ENCODE peak calls at places on chromosomes 3 and 15, in nine cellular contexts. One of them, this sample, is unnamed.

GRCh38 chr15:48644827-48645557 is 517 bp downstream of the FBN1 start:
- DNase-seq in stomach: no peak
- DNase-seq in IMR-90: peak
- DNase-seq in endothelial cell of umbilical vein: no peak
- DNase-seq in body of pancreas: peak
- DNase-seq in breast epithelium: no peak
- DNase-seq in adrenal gland: peak
- DNase-seq in transverse colon: no peak
- DNase-seq in A549: peak
- DNase-seq in this sample: peak

GRCh38 chr3:120438971-120439370 is 11.8 kb downstream of the FSTL1 start:
- DNase-seq in stomach: no peak
- DNase-seq in IMR-90: peak
- DNase-seq in endothelial cell of umbilical vein: peak
- DNase-seq in body of pancreas: peak
- DNase-seq in breast epithelium: peak
- DNase-seq in adrenal gland: peak
- DNase-seq in transverse colon: peak
- DNase-seq in A549: no peak
- DNase-seq in this sample: peak

GRCh38 chr15:52784799-52785671 is 5.1 kb downstream of the ONECUT1 start:
- DNase-seq in stomach: no peak
- DNase-seq in IMR-90: no peak
- DNase-seq in endothelial cell of umbilical vein: no peak
- DNase-seq in body of pancreas: peak
- DNase-seq in breast epithelium: no peak
- DNase-seq in adrenal gland: no peak
- DNase-seq in transverse colon: no peak
- DNase-seq in A549: no peak
- DNase-seq in this sample: no peak

GRCh38 chr15:52567886-52568568 is 803 bp downstream of the ARPP19 start:
- DNase-seq in stomach: peak
- DNase-seq in IMR-90: peak
- DNase-seq in endothelial cell of umbilical vein: peak
- DNase-seq in body of pancreas: peak
- DNase-seq in breast epithelium: no peak
- DNase-seq in adrenal gland: peak
- DNase-seq in transverse colon: peak
- DNase-seq in A549: peak
- DNase-seq in this sample: no peak

GRCh38 chr3:166270428-166270827 is 433.2 kb upstream of the BCHE start:
- DNase-seq in stomach: no peak
- DNase-seq in IMR-90: peak
- DNase-seq in endothelial cell of umbilical vein: no peak
- DNase-seq in body of pancreas: no peak
- DNase-seq in breast epithelium: no peak
- DNase-seq in adrenal gland: no peak
- DNase-seq in transverse colon: no peak
- DNase-seq in A549: no peak
- DNase-seq in this sample: no peak

GRCh38 chr3:173732237-173732636 is 334.7 kb downstream of the NLGN1 start:
- DNase-seq in stomach: no peak
- DNase-seq in IMR-90: peak
- DNase-seq in endothelial cell of umbilical vein: peak
- DNase-seq in body of pancreas: no peak
- DNase-seq in breast epithelium: no peak
- DNase-seq in adrenal gland: no peak
- DNase-seq in transverse colon: no peak
- DNase-seq in A549: no peak
- DNase-seq in this sample: no peak

GRCh38 chr3:13451301-13451673 is 28.8 kb upstream of the HDAC11 start:
- DNase-seq in stomach: no peak
- DNase-seq in IMR-90: peak
- DNase-seq in endothelial cell of umbilical vein: no peak
- DNase-seq in body of pancreas: no peak
- DNase-seq in breast epithelium: no peak
- DNase-seq in adrenal gland: no peak
- DNase-seq in transverse colon: peak
- DNase-seq in A549: no peak
- DNase-seq in this sample: no peak

GRCh38 chr3:87359807-87360206 is 83.4 kb upstream of the POU1F1 start:
- DNase-seq in stomach: peak
- DNase-seq in IMR-90: no peak
- DNase-seq in endothelial cell of umbilical vein: no peak
- DNase-seq in body of pancreas: peak
- DNase-seq in breast epithelium: peak
- DNase-seq in adrenal gland: no peak
- DNase-seq in transverse colon: no peak
- DNase-seq in A549: no peak
- DNase-seq in this sample: no peak

GRCh38 chr3:11350374-11350773 is 78.2 kb downstream of the ATG7 start:
- DNase-seq in stomach: no peak
- DNase-seq in IMR-90: peak
- DNase-seq in endothelial cell of umbilical vein: no peak
- DNase-seq in body of pancreas: no peak
- DNase-seq in breast epithelium: no peak
- DNase-seq in adrenal gland: no peak
- DNase-seq in transverse colon: no peak
- DNase-seq in A549: no peak
- DNase-seq in this sample: no peak

GRCh38 chr15:81524496-81524895 is 150.5 kb upstream of the TMC3 start:
- DNase-seq in stomach: no peak
- DNase-seq in IMR-90: no peak
- DNase-seq in endothelial cell of umbilical vein: no peak
- DNase-seq in body of pancreas: no peak
- DNase-seq in breast epithelium: no peak
- DNase-seq in adrenal gland: no peak
- DNase-seq in transverse colon: no peak
- DNase-seq in A549: no peak
- DNase-seq in this sample: no peak

GRCh38 chr15:37984368-37984767 is 49.9 kb downstream of the TMCO5A start:
- DNase-seq in stomach: no peak
- DNase-seq in IMR-90: no peak
- DNase-seq in endothelial cell of umbilical vein: no peak
- DNase-seq in body of pancreas: no peak
- DNase-seq in breast epithelium: no peak
- DNase-seq in adrenal gland: no peak
- DNase-seq in transverse colon: no peak
- DNase-seq in A549: no peak
- DNase-seq in this sample: no peak

GRCh38 chr15:70585707-70586034 is 177.7 kb downstream of the UACA start:
- DNase-seq in stomach: no peak
- DNase-seq in IMR-90: no peak
- DNase-seq in endothelial cell of umbilical vein: no peak
- DNase-seq in body of pancreas: no peak
- DNase-seq in breast epithelium: no peak
- DNase-seq in adrenal gland: no peak
- DNase-seq in transverse colon: no peak
- DNase-seq in A549: no peak
- DNase-seq in this sample: peak

GRCh38 chr3:132730891-132731580 is 8.8 kb upstream of the NPHP3 start:
- DNase-seq in stomach: no peak
- DNase-seq in IMR-90: peak
- DNase-seq in endothelial cell of umbilical vein: peak
- DNase-seq in body of pancreas: no peak
- DNase-seq in breast epithelium: no peak
- DNase-seq in adrenal gland: no peak
- DNase-seq in transverse colon: no peak
- DNase-seq in A549: peak
- DNase-seq in this sample: no peak

GRCh38 chr3:54969652-54970051 is 41.8 kb upstream of the LRTM1 start:
- DNase-seq in stomach: no peak
- DNase-seq in IMR-90: no peak
- DNase-seq in endothelial cell of umbilical vein: no peak
- DNase-seq in body of pancreas: no peak
- DNase-seq in breast epithelium: no peak
- DNase-seq in adrenal gland: no peak
- DNase-seq in transverse colon: no peak
- DNase-seq in A549: no peak
- DNase-seq in this sample: no peak

GRCh38 chr3:185335799-185336198 is 27.1 kb upstream of the MAP3K13 start:
- DNase-seq in stomach: no peak
- DNase-seq in IMR-90: peak
- DNase-seq in endothelial cell of umbilical vein: peak
- DNase-seq in body of pancreas: no peak
- DNase-seq in breast epithelium: no peak
- DNase-seq in adrenal gland: no peak
- DNase-seq in transverse colon: no peak
- DNase-seq in A549: peak
- DNase-seq in this sample: no peak

DNA sequence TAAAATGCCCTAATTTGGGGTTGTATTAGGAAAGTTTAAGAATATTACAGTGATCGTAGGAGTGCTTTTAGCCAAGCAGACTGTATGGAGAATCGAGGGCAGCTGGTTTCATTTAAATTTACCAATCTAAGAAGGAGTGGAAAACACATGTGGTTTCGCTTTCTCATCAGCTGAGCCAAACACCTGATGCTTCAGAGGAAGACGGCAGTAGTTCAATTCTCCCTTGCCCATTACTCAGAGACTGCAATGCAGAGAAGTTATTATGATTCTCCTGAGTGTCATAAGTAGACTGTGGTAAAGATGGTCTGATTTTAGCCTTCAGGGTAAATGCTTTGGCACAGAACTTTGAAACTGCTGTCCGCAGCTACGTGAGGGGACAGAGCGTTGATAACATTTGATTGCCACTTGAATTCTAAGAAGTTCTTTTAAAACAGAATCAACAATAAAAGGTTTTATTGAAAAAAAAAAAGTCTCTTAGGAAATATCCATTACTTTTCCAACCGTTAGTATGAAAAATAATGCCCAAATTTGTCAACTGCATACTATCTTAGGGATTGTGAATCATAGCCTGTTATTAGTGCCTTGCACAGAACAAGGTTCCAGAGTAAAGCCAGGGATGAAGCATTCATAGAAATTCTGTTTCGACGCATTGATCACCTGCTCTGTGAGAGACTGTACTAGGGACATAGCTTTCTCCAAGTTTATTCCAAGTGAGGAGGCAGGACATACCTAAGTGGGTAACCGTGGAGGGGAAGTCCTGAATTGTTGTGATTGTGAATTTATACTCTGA is 25.6 kb downstream of the LYSMD4 start:
- DNase-seq in stomach: no peak
- DNase-seq in IMR-90: peak
- DNase-seq in endothelial cell of umbilical vein: peak
- DNase-seq in body of pancreas: no peak
- DNase-seq in breast epithelium: no peak
- DNase-seq in adrenal gland: no peak
- DNase-seq in transverse colon: no peak
- DNase-seq in A549: no peak
- DNase-seq in this sample: no peak
- H3K4me3 ChIP-seq in stomach: no peak
- H3K4me3 ChIP-seq in IMR-90: no peak
- H3K4me3 ChIP-seq in endothelial cell of umbilical vein: no peak
- H3K4me3 ChIP-seq in body of pancreas: no peak
- H3K4me3 ChIP-seq in breast epithelium: peak
- H3K4me3 ChIP-seq in adrenal gland: no peak
- H3K4me3 ChIP-seq in transverse colon: no peak
- H3K4me3 ChIP-seq in A549: no peak
- H3K4me3 ChIP-seq in this sample: no peak

DNA sequence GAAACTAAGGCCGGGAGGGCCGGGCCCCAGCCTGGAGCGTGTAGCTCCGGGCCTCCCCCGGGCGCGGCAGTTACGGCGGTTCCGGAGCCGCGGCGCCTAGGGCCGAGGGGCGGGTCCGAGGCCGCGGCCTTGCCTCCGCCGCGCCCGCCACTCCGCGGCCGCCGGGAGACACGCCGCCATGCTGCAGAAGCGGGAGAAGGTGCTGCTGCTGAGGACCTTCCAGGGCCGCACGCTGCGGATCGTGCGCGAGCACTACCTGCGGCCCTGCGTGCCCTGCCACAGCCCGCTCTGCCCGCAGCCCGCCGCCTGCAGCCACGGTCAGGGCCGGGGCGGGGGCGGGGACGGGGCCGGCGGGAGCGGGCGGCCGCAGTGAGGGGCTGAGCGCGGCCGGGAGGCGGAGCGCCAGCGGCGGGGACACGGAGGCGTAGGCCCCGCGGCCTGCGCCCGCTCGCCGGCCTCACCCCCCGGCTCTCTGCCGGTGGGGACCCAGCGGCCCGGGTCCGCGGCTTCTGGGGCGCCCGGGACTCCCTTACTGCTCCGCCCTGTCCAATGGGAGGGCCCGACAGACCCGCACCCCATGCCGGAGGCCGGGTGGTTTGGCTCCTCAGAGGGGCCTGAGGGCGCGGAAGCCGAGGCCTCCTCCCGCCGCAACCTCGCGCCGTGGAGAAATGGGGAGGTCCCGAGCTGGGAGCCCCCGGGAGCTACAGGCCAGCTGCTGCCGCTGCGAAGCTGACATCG is at the start of gene DIS3L:
- DNase-seq in stomach: peak
- DNase-seq in IMR-90: peak
- DNase-seq in endothelial cell of umbilical vein: peak
- DNase-seq in body of pancreas: peak
- DNase-seq in breast epithelium: no peak
- DNase-seq in adrenal gland: peak
- DNase-seq in transverse colon: peak
- DNase-seq in A549: peak
- DNase-seq in this sample: peak
- TF ChIP-seq POLR2A in stomach: no peak
- TF ChIP-seq POLR2A in IMR-90: no peak
- TF ChIP-seq POLR2A in endothelial cell of umbilical vein: peak
- TF ChIP-seq POLR2A in body of pancreas: peak
- TF ChIP-seq POLR2A in breast epithelium: no peak
- TF ChIP-seq POLR2A in adrenal gland: peak
- TF ChIP-seq POLR2A in transverse colon: peak
- TF ChIP-seq POLR2A in A549: peak
- TF ChIP-seq POLR2A in this sample: no peak

DNA sequence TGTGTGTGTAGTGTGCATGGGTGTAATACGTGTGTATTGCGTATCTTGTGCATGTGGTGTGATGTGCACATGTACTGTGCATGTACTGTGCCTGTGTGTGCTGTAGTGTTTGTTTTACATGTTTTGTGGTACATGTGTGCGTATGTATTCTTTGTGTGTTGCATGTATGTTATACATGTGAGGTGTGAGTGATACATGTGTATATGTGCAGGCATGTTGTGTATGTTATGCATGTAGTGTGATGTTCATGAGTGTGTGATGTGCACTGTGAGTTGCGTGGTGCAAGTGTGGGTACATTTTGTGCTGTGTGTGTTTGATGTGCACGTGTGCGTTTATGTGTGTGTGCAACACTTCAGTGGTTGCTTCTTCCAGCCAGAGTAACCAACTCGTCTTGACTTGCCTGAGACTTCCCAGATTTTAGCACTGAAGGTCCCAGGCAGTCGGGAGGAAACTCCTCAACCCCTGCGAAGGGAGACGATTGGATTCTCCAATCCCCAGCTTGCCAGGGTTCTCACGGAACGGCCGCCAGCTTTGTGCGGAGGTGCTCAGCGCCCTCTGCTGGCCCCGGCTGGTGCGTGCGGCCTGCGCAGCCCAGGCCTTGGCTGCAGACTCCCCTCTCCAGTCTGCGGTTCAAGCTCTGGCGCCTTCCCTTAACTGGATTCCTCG is 3.6 kb downstream of the GALNT15 start:
- DNase-seq in stomach: peak
- DNase-seq in IMR-90: peak
- DNase-seq in endothelial cell of umbilical vein: peak
- DNase-seq in body of pancreas: peak
- DNase-seq in breast epithelium: peak
- DNase-seq in adrenal gland: peak
- DNase-seq in transverse colon: peak
- DNase-seq in A549: peak
- DNase-seq in this sample: peak
- H3K4me3 ChIP-seq in stomach: peak
- H3K4me3 ChIP-seq in IMR-90: peak
- H3K4me3 ChIP-seq in endothelial cell of umbilical vein: no peak
- H3K4me3 ChIP-seq in body of pancreas: no peak
- H3K4me3 ChIP-seq in breast epithelium: peak
- H3K4me3 ChIP-seq in adrenal gland: no peak
- H3K4me3 ChIP-seq in transverse colon: peak
- H3K4me3 ChIP-seq in A549: no peak
- H3K4me3 ChIP-seq in this sample: peak

GRCh38 chr15:74793135-74794028 is 11.5 kb downstream of the CSK start:
- DNase-seq in stomach: no peak
- DNase-seq in IMR-90: no peak
- DNase-seq in endothelial cell of umbilical vein: no peak
- DNase-seq in body of pancreas: no peak
- DNase-seq in breast epithelium: no peak
- DNase-seq in adrenal gland: no peak
- DNase-seq in transverse colon: peak
- DNase-seq in A549: no peak
- DNase-seq in this sample: peak
- TF ChIP-seq POLR2A in stomach: no peak
- TF ChIP-seq POLR2A in IMR-90: no peak
- TF ChIP-seq POLR2A in endothelial cell of umbilical vein: no peak
- TF ChIP-seq POLR2A in body of pancreas: no peak
- TF ChIP-seq POLR2A in breast epithelium: no peak
- TF ChIP-seq POLR2A in adrenal gland: no peak
- TF ChIP-seq POLR2A in transverse colon: no peak
- TF ChIP-seq POLR2A in A549: no peak
- TF ChIP-seq POLR2A in this sample: no peak